ENCODE peak calls at places on chromosomes 5 and 9, in eight cellular contexts. A, T, Y, X, G, I, E and P are unnamed samples.
A peak's percentile ranks its signal among the peaks of the same experiment; 100 is the strongest.

GRCh38 chr5:109921735-109922395 is 232.1 kb downstream of the MAN2A1 start:
- DNase-seq in A (no peak), T (peak; percentile 47), Y (peak; percentile 32), X (peak; percentile 93), G (no peak), I (peak; percentile 6), E (no peak), P (no peak)

GRCh38 chr5:98069876-98070512 is 703.5 kb upstream of the RGMB start:
- DNase-seq in A (peak; percentile 30), T (no peak), Y (peak; percentile 35), X (no peak), G (no peak), I (peak; percentile 13), E (no peak), P (no peak)

GRCh38 chr5:132491368-132492364 is 1.1 kb upstream of the IRF1 start:
- DNase-seq in A (no peak), T (no peak), Y (no peak), X (no peak), G (no peak), I (no peak), E (peak; percentile 55), P (no peak)

GRCh38 chr5:96324708-96325107 is 108.3 kb downstream of the PCSK1 start:
- DNase-seq in A (peak; percentile 70), T (no peak), Y (peak; percentile 84), X (no peak), G (no peak), I (no peak), E (no peak), P (no peak)

GRCh38 chr5:3287516-3287915 is 308.1 kb upstream of the IRX1 start:
- DNase-seq in A (no peak), T (no peak), Y (no peak), X (no peak), G (no peak), I (no peak), E (no peak), P (no peak)

GRCh38 chr9:2729003-2729402 is 11.7 kb downstream of the KCNV2 start:
- DNase-seq in A (peak; percentile 41), T (no peak), Y (peak; percentile 47), X (no peak), G (no peak), I (no peak), E (no peak), P (no peak)

GRCh38 chr9:129139993-129140396 is 28.8 kb downstream of the PTPA start:
- DNase-seq in A (peak; percentile 100), T (peak; percentile 89), Y (peak; percentile 100), X (peak; percentile 96), G (peak; percentile 60), I (peak; percentile 85), E (no peak), P (peak; percentile 91)

GRCh38 chr5:10759111-10759510 is 1.9 kb downstream of the DAP start:
- DNase-seq in A (no peak), T (no peak), Y (no peak), X (no peak), G (no peak), I (no peak), E (no peak), P (no peak)

GRCh38 chr5:111461261-111461671 is 51.1 kb downstream of the STARD4 start:
- DNase-seq in A (peak; percentile 66), T (no peak), Y (peak; percentile 23), X (peak; percentile 15), G (no peak), I (no peak), E (no peak), P (no peak)

GRCh38 chr5:75435101-75435500 is 76.3 kb downstream of the CERT1 start:
- DNase-seq in A (peak; percentile 4), T (no peak), Y (peak; percentile 61), X (no peak), G (no peak), I (no peak), E (no peak), P (no peak)

GRCh38 chr5:54834121-54834842 is 151.1 kb downstream of the ESM1 start:
- DNase-seq in A (peak; percentile 44), T (peak; percentile 40), Y (no peak), X (no peak), G (no peak), I (no peak), E (no peak), P (no peak)

GRCh38 chr9:91197232-91198181 is 164.2 kb downstream of the AUH start:
- DNase-seq in A (peak; percentile 98), T (no peak), Y (peak; percentile 87), X (no peak), G (no peak), I (no peak), E (no peak), P (peak; percentile 96)

GRCh38 chr5:53194086-53194485 is 84.5 kb upstream of the MOCS2 start:
- DNase-seq in A (no peak), T (no peak), Y (peak; percentile 24), X (no peak), G (no peak), I (no peak), E (no peak), P (no peak)

GRCh38 chr5:157269763-157270272 is 3.9 kb downstream of the CYFIP2 start:
- DNase-seq in A (no peak), T (no peak), Y (no peak), X (no peak), G (no peak), I (no peak), E (no peak), P (no peak)

GRCh38 chr5:157267766-157268480 is 2.0 kb downstream of the CYFIP2 start:
- DNase-seq in A (no peak), T (no peak), Y (no peak), X (peak; percentile 55), G (no peak), I (no peak), E (no peak), P (no peak)

GRCh38 chr5:157271740-157272271 is 5.9 kb downstream of the CYFIP2 start:
- DNase-seq in A (no peak), T (no peak), Y (no peak), X (peak; percentile 98), G (no peak), I (peak; percentile 86), E (peak; percentile 82), P (peak; percentile 81)

GRCh38 chr5:157267025-157267424 is 1.1 kb downstream of the CYFIP2 start:
- DNase-seq in A (no peak), T (no peak), Y (no peak), X (no peak), G (no peak), I (no peak), E (no peak), P (no peak)

DNA sequence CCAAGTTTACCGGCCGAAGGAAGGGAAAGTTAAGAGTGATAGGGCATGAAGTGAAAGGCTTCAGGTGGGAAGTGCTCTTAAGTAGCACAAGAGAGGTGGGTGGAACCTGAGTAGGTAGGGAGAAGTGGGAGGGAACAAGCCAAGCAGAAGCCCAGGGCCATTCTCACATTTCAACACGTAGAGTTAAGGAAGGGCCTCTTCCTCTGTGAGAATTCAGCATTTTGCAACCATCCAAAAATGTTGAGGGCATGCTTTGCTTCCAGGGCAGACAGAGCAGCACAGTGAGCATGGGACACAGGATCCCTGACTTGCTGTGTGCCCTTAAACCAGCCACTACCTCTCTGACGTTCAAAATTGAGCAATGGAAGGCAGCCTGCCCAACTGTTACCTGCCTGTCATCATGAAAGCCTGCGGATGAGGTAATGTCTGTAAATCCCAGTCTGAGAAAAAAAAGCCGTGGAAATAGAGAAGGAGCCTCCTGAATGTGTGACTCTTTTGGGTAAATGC is 3.3 kb downstream of the CYFIP2 start:
- DNase-seq in A (no peak), T (no peak), Y (peak; percentile 15), X (peak; percentile 49), G (no peak), I (no peak), E (no peak), P (no peak)
- TF ChIP-seq CTCF in A (no peak), T (no peak), Y (no peak), X (no peak), G (no peak), I (no peak), E (no peak), P (no peak)

DNA sequence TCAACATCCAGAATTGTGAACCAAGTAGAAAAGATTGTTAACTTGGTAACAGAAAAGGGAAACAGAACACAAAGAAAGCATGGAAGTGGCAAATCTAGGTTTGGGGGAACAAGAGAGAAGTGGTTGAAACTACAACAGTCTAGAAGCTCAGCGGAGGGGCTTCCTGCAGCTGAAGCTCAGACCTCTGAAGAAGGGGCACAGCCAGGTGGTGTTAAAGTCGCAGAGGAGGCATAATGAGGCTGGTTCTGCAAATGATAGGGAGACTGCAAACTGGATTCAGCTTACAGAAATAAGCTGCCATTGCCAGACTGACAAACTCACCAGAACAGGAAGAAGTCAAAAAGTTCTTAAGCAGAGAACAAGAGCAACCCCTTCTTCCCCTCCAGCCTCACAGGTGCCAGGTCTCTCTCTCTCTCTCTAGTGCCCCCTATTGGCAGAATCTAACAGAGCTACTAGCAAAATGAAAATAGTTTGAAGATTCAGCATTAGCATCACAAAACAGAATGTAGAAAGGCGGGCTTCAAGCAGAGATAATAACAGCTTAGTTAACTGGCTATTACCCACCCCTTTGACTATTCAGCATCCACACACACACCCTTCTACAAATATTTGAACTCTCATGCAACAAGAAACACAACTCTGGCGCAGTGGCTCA is 76.7 kb downstream of the GRAMD2B start:
- DNase-seq in A (peak; percentile 39), T (no peak), Y (no peak), X (peak; percentile 61), G (no peak), I (peak; percentile 23), E (no peak), P (no peak)
- TF ChIP-seq CTCF in A (peak; percentile 56), T (peak; percentile 46), Y (peak; percentile 29), X (peak; percentile 82), G (peak; percentile 32), I (peak; percentile 69), E (peak; percentile 21), P (peak; percentile 43)

GRCh38 chr5:114360816-114361723 is 800 bp upstream of the KCNN2 start:
- DNase-seq in A (no peak), T (peak; percentile 28), Y (no peak), X (no peak), G (peak; percentile 57), I (peak; percentile 87), E (peak; percentile 73), P (no peak)
- TF ChIP-seq CTCF in A (no peak), T (peak; percentile 42), Y (peak; percentile 10), X (no peak), G (peak; percentile 51), I (peak; percentile 47), E (no peak), P (no peak)

DNA sequence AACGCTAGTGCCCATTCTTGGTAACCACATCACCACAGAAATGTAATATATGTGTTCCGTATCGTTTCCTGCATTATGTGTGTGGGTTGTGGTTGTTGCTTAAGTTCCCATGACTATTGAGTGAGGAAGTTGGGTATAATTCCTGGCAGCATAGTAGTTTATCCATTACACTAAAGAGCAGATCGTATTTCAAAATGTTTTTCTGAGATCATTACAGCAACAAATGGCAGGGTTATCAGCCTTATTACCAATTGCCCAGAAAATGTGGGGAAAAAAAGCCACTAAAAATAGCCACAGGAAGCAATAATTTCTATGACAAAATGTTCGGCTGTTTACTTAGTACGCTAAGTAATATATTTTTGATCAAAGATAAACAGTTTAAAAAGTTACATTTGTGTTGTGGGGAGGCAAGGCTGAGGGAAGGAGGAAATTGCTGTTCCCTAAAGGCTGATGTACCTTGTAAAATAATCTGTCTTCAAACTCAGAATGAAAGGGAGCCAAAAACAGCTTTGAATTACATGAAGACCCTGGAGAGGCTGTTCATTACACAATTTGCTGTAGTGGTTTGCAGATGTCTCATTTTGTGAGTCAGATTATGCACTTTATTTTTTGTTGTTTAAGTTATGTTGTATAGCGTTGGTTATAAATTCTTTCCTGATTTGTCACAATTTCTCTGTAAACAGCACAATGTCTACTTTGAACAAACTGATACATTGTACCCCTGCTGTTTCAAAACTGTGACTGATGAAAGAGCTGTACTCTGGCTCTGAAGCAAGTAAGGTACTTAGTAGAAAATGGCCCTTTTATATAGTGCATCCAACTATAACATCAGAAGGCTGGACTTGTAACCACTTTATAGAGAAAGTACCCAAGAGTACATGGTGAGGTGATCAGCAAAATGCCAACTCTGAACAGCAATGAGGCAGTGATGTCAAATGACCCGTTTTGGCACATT is 1028.5 kb downstream of the NR2F1-AS1 start:
- DNase-seq in A (peak; percentile 98), T (no peak), Y (peak; percentile 99), X (no peak), G (no peak), I (no peak), E (no peak), P (no peak)
- TF ChIP-seq CTCF in A (no peak), T (no peak), Y (no peak), X (no peak), G (no peak), I (no peak), E (no peak), P (no peak)